ENCODE peak calls at places on chromosome 9, in five cellular contexts. B is endothelial cell of umbilical vein, A is transverse colon, X is ovary, N is body of pancreas. L is an unnamed sample.

GRCh38 chr9:108270041-108270440 is 585.7 kb downstream of the ACTL7B start:
- DNase-seq in B (peak), A (no peak), X (no peak), N (no peak), L (no peak)

GRCh38 chr9:110288503-110288902 is 32.2 kb upstream of the TXN start:
- DNase-seq in B (no peak), A (no peak), X (no peak), N (no peak), L (no peak)

GRCh38 chr9:91026266-91026665 is 224.6 kb downstream of the SYK start:
- DNase-seq in B (no peak), A (no peak), X (no peak), N (no peak), L (no peak)

GRCh38 chr9:123996731-123997421 is 14.7 kb upstream of the LHX2 start:
- DNase-seq in B (no peak), A (no peak), X (no peak), N (no peak), L (no peak)

GRCh38 chr9:83583151-83584014 is 39.6 kb upstream of the IDNK start:
- DNase-seq in B (peak), A (peak), X (peak), N (peak), L (peak)

GRCh38 chr9:3879315-3879714 is 353.5 kb upstream of the RFX3 start:
- DNase-seq in B (no peak), A (no peak), X (no peak), N (no peak), L (no peak)

GRCh38 chr9:121871431-121872025 is 220.1 kb downstream of the DAB2IP start:
- DNase-seq in B (no peak), A (no peak), X (no peak), N (no peak), L (no peak)

GRCh38 chr9:71878327-71879274 is 32.4 kb downstream of the ABHD17B start:
- DNase-seq in B (no peak), A (no peak), X (no peak), N (no peak), L (no peak)

GRCh38 chr9:68841292-68842052 is 136.4 kb downstream of the PIP5K1B start:
- DNase-seq in B (no peak), A (no peak), X (no peak), N (no peak), L (no peak)

GRCh38 chr9:120919639-120920494 is 6.7 kb downstream of the TRAF1 start:
- DNase-seq in B (no peak), A (no peak), X (no peak), N (no peak), L (peak)

GRCh38 chr9:32644698-32645097 is 9.2 kb upstream of the TAF1L start:
- DNase-seq in B (peak), A (no peak), X (no peak), N (no peak), L (no peak)

GRCh38 chr9:91784673-91785402 is 165.2 kb downstream of the ROR2 start:
- DNase-seq in B (no peak), A (no peak), X (no peak), N (no peak), L (no peak)

GRCh38 chr9:69874301-69875060 is 53.9 kb downstream of the CFAP95 start:
- DNase-seq in B (peak), A (no peak), X (no peak), N (no peak), L (no peak)

GRCh38 chr9:129677456-129677855 is 12.0 kb downstream of the PRRX2 start:
- DNase-seq in B (no peak), A (no peak), X (no peak), N (no peak), L (no peak)

GRCh38 chr9:87436694-87437093 is 61.0 kb upstream of the DAPK1 start:
- DNase-seq in B (no peak), A (no peak), X (no peak), N (no peak), L (no peak)

GRCh38 chr9:98944130-98945074 is 695 bp downstream of the COL15A1 start:
- DNase-seq in B (no peak), A (no peak), X (peak), N (peak), L (peak)

GRCh38 chr9:96453625-96454024 is 3.7 kb downstream of the HABP4 start:
- DNase-seq in B (peak), A (no peak), X (no peak), N (no peak), L (no peak)

GRCh38 chr9:127873886-127874285 is 3.6 kb downstream of the AK1 start:
- DNase-seq in B (peak), A (peak), X (peak), N (peak), L (no peak)

GRCh38 chr9:128454991-128455390 is 815 bp upstream of the ODF2 start:
- DNase-seq in B (no peak), A (no peak), X (no peak), N (peak), L (no peak)

GRCh38 chr9:121651295-121652036 is at the start of gene DAB2IP:
- DNase-seq in B (peak), A (peak), X (peak), N (peak), L (no peak)

GRCh38 chr9:87007711-87008360 is 60.5 kb upstream of the GAS1 start:
- DNase-seq in B (no peak), A (no peak), X (no peak), N (no peak), L (no peak)

GRCh38 chr9:124553738-124554137 is 46.5 kb upstream of the NR5A1 start:
- DNase-seq in B (no peak), A (no peak), X (no peak), N (no peak), L (no peak)

GRCh38 chr9:133837644-133838597 is 99.8 kb upstream of the SARDH start:
- DNase-seq in B (no peak), A (no peak), X (no peak), N (no peak), L (no peak)

GRCh38 chr9:114405294-114406034 is 17.7 kb upstream of the AKNA start:
- DNase-seq in B (peak), A (peak), X (peak), N (peak), L (peak)

GRCh38 chr9:118586978-118587377 is 782.3 kb downstream of the BRINP1 start:
- DNase-seq in B (no peak), A (no peak), X (no peak), N (no peak), L (no peak)

GRCh38 chr9:4293293-4293931 is 6.5 kb downstream of the GLIS3 start:
- DNase-seq in B (peak), A (no peak), X (no peak), N (no peak), L (no peak)

GRCh38 chr9:133341369-133342082 is 5.5 kb upstream of the SURF6 start:
- DNase-seq in B (no peak), A (peak), X (no peak), N (no peak), L (no peak)

GRCh38 chr9:92619601-92620300 is 50.2 kb downstream of the IPPK start:
- DNase-seq in B (no peak), A (no peak), X (peak), N (no peak), L (no peak)

GRCh38 chr9:70530716-70531115 is 116.3 kb upstream of the KLF9 start:
- DNase-seq in B (no peak), A (no peak), X (no peak), N (no peak), L (no peak)

GRCh38 chr9:138061631-138062030 is 184.0 kb downstream of the CACNA1B start:
- DNase-seq in B (no peak), A (no peak), X (no peak), N (no peak), L (no peak)

GRCh38 chr9:109880276-109881169 is 100.5 kb downstream of the PALM2AKAP2 start:
- DNase-seq in B (peak), A (no peak), X (no peak), N (no peak), L (peak)

GRCh38 chr9:99506781-99507305 is 284.8 kb downstream of the SEC61B start:
- DNase-seq in B (no peak), A (no peak), X (no peak), N (no peak), L (no peak)

GRCh38 chr9:126020836-126021235 is 273.7 kb downstream of the PBX3 start:
- DNase-seq in B (no peak), A (no peak), X (no peak), N (no peak), L (no peak)

GRCh38 chr9:98374385-98375051 is 119.1 kb upstream of the TBC1D2 start:
- DNase-seq in B (peak), A (peak), X (no peak), N (peak), L (peak)

DNA sequence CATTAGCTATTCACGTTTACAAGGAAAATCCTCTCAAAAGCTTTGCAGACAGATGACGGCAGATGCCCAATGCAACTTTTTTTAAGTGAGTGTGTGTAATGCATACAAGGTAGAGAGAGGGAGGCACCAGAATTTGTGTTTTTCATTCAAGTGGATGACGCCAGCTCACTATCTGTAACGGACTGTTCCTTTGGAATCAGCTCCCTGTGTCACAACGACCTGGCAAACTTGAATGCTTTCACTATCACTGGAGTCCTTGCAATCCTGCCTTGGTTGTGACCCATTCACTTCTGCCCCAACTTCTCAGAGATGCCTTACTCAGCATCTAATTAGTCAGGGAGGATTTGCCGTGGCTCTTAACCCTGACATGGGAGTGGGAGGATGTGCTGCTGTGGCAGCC is 148.5 kb downstream of the BNC2 start:
- DNase-seq in B (peak), A (peak), X (peak), N (no peak), L (no peak)
- TF ChIP-seq POLR2A in B (no peak), A (no peak), X (peak), N (no peak), L (no peak)

GRCh38 chr9:136996361-136997281 is at the start of gene CLIC3:
- DNase-seq in B (no peak), A (peak), X (no peak), N (no peak), L (peak)
- TF ChIP-seq POLR2A in B (no peak), A (no peak), X (no peak), N (no peak), L (no peak)

DNA sequence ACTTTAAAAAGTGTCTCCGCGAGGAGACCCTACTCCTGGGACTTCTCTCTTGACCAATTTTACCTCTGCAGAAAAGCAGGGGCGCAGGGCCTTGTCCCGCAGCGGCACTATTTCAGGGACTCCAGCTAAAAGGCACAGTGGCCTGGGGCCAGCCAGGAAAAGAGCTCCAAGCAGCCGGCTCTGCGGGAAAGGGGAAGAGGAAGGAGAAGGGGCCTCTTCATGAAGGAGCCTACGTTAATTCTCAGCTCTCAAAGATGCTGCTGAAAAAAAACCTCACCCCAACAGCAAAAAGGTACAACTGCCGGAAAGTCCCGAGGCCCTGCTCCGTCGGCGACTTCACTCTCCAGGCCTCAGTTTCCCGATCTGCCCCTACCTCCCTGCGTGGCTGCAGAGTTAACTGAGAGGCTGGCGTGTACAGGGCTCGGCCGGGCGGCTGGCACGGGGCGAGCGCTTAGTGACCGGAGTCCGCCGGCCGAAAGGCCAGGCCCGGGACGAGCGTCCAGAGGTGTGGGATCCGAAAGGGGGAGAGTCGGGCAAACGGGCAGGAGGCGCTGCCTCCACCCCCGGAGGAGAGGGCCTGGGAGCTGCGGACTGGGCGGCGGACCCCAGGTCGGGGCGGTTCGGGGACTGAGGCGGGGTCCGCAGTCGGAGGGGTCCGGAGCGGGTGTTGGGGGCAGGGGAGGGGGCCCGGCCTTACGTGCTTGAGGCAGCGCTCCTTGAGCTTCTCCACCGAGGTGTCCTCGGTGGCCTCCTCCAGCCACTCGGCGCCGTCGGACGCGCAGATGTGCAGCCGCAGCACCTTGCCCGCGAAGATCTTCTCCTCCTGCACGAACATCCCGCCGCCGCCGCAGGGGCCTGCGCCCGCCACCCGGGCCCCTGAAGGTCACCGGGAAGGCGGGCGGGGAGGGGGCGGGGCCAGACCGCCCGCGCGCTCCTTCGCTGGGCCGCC is 571 bp downstream of the UBAC1 start:
- DNase-seq in B (peak), A (peak), X (no peak), N (no peak), L (peak)
- TF ChIP-seq POLR2A in B (no peak), A (peak), X (no peak), N (no peak), L (peak)

DNA sequence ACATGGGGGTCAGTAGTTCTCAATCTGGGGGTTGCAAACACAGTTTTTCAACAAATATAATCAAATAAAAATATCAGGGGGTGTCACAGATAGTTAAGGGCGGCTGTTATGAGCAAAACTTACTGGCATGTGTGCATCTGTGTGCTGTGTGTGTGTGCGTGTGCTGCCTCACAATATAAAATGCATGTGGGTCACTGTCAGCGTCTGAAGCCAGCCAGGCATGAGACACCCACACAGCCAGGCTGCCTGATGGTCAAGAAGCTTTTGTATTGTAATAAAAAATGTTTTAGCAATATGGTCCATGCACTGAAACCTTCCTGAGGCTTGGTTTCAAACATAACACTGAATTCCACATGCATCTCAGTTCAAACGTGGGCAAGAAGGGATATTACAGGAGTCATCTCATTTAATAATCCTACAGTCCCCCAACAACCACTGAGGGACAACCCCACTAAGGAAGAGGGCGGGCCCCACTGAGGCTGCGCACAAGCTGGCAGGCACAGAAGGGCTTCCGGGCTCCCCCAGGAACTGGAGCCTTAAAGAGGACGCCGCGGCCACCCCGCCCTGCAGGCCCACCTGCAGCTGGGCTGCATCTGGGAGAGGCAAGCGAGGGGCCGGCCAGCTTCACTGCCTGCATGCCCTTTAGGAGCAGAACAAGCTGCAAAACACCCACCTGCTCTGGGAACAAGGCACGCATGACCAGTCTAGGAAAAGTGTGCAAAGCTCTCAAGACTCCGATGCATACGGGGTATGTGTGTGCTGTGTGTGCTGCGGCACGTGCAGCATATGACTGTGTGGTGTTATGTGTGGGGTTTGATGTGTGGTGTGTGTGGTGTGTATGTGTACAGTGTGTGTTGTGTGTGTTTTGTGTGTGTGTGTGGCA is 14.1 kb downstream of the SEMA4D start:
- DNase-seq in B (no peak), A (peak), X (no peak), N (no peak), L (peak)
- TF ChIP-seq POLR2A in B (no peak), A (no peak), X (no peak), N (no peak), L (peak)

GRCh38 chr9:16364347-16364746 is 506.1 kb downstream of the BNC2 start:
- DNase-seq in B (peak), A (no peak), X (no peak), N (no peak), L (no peak)
- TF ChIP-seq POLR2A in B (no peak), A (no peak), X (no peak), N (no peak), L (no peak)

DNA sequence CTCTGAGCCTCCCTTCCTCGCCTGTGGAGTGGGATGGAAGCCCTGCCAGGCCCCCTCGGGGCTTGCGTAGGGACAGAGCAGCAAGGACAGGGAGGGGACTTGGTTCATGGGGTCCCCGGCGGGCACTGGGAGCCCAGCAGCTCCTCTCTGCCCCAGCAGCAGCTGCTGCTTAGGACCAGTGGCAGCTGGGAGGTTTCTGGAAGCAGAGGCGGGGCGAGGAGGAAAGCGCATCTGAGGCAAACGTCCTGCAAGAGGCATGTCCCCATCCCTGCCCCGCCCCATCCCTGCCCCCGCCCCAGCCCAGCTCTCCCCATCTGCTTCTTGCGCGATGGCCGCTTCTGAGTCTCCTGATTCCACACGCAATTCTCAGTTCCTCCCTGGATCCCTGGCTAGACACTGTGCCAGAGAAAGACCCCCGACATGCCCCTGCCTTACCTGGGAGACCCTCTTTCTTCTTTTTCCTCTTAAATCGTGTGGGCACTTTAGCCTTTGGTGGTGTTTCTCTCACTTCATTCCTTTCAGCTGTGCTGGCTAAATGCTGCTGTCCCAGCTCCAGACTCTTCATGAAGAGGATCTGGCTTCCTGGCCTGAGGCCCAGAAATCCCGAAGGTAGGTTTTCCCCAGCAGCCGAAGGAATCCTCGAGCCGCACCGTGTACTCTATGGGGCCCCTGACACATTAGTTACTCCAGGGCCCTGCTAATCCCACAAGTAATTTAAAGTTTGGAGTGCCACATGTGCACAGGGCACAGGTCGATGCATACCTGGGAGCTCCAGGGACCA is 4.4 kb upstream of the OR2S2 start:
- DNase-seq in B (no peak), A (peak), X (no peak), N (no peak), L (no peak)
- TF ChIP-seq POLR2A in B (no peak), A (no peak), X (no peak), N (no peak), L (no peak)

DNA sequence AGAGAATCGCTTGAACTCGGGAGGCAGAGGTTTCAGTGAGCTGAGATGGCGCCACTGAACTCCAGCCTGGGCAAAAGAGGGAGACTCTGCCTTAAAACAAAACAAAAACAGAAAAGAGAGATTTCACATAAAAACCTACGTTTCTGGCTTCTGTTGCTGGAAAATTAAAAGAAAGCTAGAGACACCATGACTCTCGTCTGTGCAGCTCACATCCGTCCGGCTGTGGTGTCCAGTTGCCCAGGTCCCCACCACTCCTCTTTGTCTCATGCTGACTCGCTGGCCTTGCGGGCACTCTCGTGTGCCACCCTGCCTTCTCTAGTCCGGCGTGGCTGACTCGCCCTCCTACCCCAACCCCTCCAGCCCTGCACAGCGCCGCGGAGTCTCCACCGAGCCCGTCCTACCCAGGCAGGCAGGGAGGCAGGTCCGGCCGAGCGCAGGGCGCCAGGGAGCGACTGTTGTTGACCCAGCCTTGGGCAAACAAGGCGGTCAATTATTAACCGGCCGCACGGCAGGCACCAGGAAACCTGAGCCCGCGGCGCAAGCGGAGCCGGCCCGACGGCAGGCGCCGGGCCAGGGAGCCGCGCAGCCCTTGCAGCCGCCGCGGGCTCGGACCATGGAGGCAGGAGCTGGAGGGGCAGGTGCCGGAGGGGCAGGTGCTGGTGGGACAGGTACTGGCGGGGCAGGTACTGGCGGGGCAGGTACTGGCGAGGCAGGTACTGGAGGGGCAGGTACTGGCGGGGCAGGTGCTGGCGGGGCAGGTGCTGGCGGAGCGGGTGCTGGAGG is at the start of gene PRRT1B:
- DNase-seq in B (no peak), A (peak), X (no peak), N (peak), L (no peak)
- TF ChIP-seq POLR2A in B (no peak), A (peak), X (no peak), N (peak), L (no peak)

L was measured in erythroblast.